ENCODE peak calls at places on chromosomes 1 and 21, in seven cellular contexts. X is pancreas, O is neuronal stem cell, H is tibial nerve, F is PC-9, Q is cardiac muscle cell, G is IMR-90. U is an unnamed sample. For H3K4me1, the result is how much of the 10 kb centered on the place peaks cover.

GRCh38 chr1:22190731-22191130 is 47.8 kb upstream of the WNT4 start:
- DNase-seq in O (no peak), H (no peak), X (no peak), G (no peak), Q (no peak), F (no peak), U (no peak)

GRCh38 chr1:207156095-207156494 is 52.1 kb downstream of the C4BPA start:
- DNase-seq in H (no peak), X (no peak), F (no peak), Q (no peak), O (no peak), G (no peak), U (no peak)

GRCh38 chr1:235075955-235076308 is 52.7 kb downstream of the TOMM20 start:
- DNase-seq in Q (no peak), H (no peak), O (no peak), X (no peak), F (no peak), G (no peak), U (no peak)

GRCh38 chr1:29789221-29789909 is 553.0 kb downstream of the PTPRU start:
- DNase-seq in O (no peak), X (no peak), F (peak), G (peak), Q (no peak), H (no peak), U (no peak)

GRCh38 chr21:34908424-34909055 is 140.6 kb downstream of the RUNX1 start:
- DNase-seq in H (no peak), G (no peak), Q (no peak), X (no peak), F (peak), O (no peak), U (no peak)

GRCh38 chr1:943545-944340 is 15.3 kb downstream of the NOC2L start:
- DNase-seq in G (no peak), O (no peak), H (no peak), X (no peak), Q (no peak), F (no peak), U (no peak)

GRCh38 chr1:1626207-1627141 is 5.5 kb upstream of the MMP23B start:
- DNase-seq in F (no peak), X (no peak), O (no peak), G (no peak), Q (no peak), H (no peak), U (no peak)

GRCh38 chr1:211648336-211648735 is 27.1 kb downstream of the NEK2 start:
- DNase-seq in Q (peak), O (no peak), H (no peak), X (no peak), F (peak), G (peak), U (no peak)

GRCh38 chr1:36555041-36555440 is 72.3 kb upstream of the CSF3R start:
- DNase-seq in H (no peak), G (no peak), F (no peak), X (no peak), O (no peak), Q (no peak), U (no peak)

GRCh38 chr1:15188678-15189077 is 35.1 kb downstream of the TMEM51 start:
- DNase-seq in O (no peak), Q (no peak), X (no peak), G (peak), F (no peak), H (no peak), U (no peak)

GRCh38 chr1:212167098-212167497 is 118.1 kb upstream of the PPP2R5A start:
- DNase-seq in F (no peak), X (no peak), G (peak), H (no peak), O (no peak), Q (no peak), U (peak)

GRCh38 chr1:4109626-4109940 is 209.5 kb upstream of the C1orf174 start:
- DNase-seq in H (no peak), X (peak), Q (no peak), F (no peak), G (no peak), O (no peak), U (no peak)

GRCh38 chr21:25215698-25216384 is 391.4 kb downstream of the MRPL39 start:
- DNase-seq in F (no peak), O (no peak), G (no peak), H (no peak), X (no peak), Q (no peak), U (no peak)

GRCh38 chr1:78673120-78673519 is 23.5 kb downstream of the IFI44 start:
- DNase-seq in H (no peak), F (no peak), Q (peak), X (no peak), G (no peak), O (no peak), U (no peak)

GRCh38 chr1:228964178-228964819 is 229.0 kb downstream of the RHOU start:
- DNase-seq in O (no peak), H (no peak), F (peak), Q (no peak), G (peak), X (no peak), U (no peak)

GRCh38 chr1:58941471-58942289 is 157.8 kb upstream of the JUN start:
- DNase-seq in F (no peak), H (no peak), G (no peak), O (no peak), X (no peak), Q (no peak), U (no peak)

GRCh38 chr1:26122988-26123973 is 11.7 kb downstream of the PDIK1L start:
- DNase-seq in O (no peak), Q (no peak), F (peak), G (peak), X (no peak), H (no peak), U (no peak)

GRCh38 chr21:22758478-22758877 is 1760.3 kb downstream of the NCAM2 start:
- DNase-seq in G (no peak), H (no peak), O (no peak), X (no peak), Q (no peak), F (no peak), U (no peak)

GRCh38 chr1:88695781-88696180 is 11.7 kb downstream of the PKN2 start:
- DNase-seq in X (no peak), O (no peak), H (no peak), G (peak), F (no peak), Q (no peak), U (no peak)

GRCh38 chr1:156644640-156645039 is 2.7 kb downstream of the BCAN start:
- DNase-seq in G (no peak), O (no peak), X (no peak), Q (no peak), H (no peak), F (no peak), U (no peak)

GRCh38 chr21:39588884-39589283 is 23.9 kb upstream of the B3GALT5 start:
- DNase-seq in X (no peak), F (no peak), Q (no peak), O (no peak), H (no peak), G (no peak), U (no peak)

GRCh38 chr21:37974081-37974480 is 57.8 kb upstream of the KCNJ6 start:
- DNase-seq in H (no peak), G (peak), X (no peak), F (no peak), Q (no peak), O (no peak), U (no peak)

GRCh38 chr21:42593007-42593814 is 60.2 kb upstream of the PDE9A start:
- DNase-seq in Q (peak), G (peak), O (peak), H (peak), F (no peak), X (peak), U (peak)

GRCh38 chr1:41608242-41608641 is 123.8 kb upstream of the EDN2 start:
- DNase-seq in G (peak), Q (no peak), F (no peak), X (no peak), H (no peak), O (no peak), U (peak)

GRCh38 chr1:216600730-216601426 is 122.4 kb downstream of the ESRRG start:
- DNase-seq in Q (peak), X (peak), H (peak), F (peak), G (peak), O (peak), U (peak)

GRCh38 chr1:3684031-3684430 is 31.7 kb downstream of the TP73 start:
- DNase-seq in H (no peak), X (no peak), Q (peak), G (no peak), F (no peak), O (peak), U (no peak)

GRCh38 chr1:205340674-205341073 is 16.0 kb downstream of the KLHDC8A start:
- DNase-seq in H (no peak), F (no peak), O (no peak), Q (no peak), G (no peak), X (no peak), U (no peak)

GRCh38 chr1:248421384-248421783 is 18.5 kb downstream of the OR2T1 start:
- DNase-seq in X (no peak), F (no peak), O (peak), Q (no peak), G (no peak), H (no peak), U (peak)

GRCh38 chr1:107689157-107689556 is 275.8 kb downstream of the VAV3 start:
- DNase-seq in Q (no peak), X (no peak), G (no peak), H (no peak), O (no peak), F (peak), U (no peak)

GRCh38 chr1:154006136-154006535 is 15.6 kb downstream of the RPS27 start:
- DNase-seq in O (no peak), G (peak), H (no peak), Q (no peak), F (no peak), X (no peak), U (no peak)

GRCh38 chr1:42646056-42646455 is 12.2 kb upstream of the PPIH start:
- DNase-seq in Q (no peak), G (peak), H (no peak), F (no peak), O (no peak), X (no peak), U (no peak)

GRCh38 chr1:209870151-209870831 is 42.5 kb downstream of the UTP25 start:
- DNase-seq in F (no peak), X (no peak), Q (no peak), O (no peak), G (peak), H (no peak), U (no peak)

GRCh38 chr1:184329962-184330868 is 56.6 kb upstream of the C1orf21 start:
- DNase-seq in X (no peak), H (no peak), G (no peak), F (no peak), Q (no peak), O (no peak), U (peak)

GRCh38 chr1:218728994-218729393 is 383.9 kb downstream of the TGFB2 start:
- DNase-seq in Q (peak), X (no peak), H (no peak), G (no peak), F (no peak), O (no peak), U (no peak)

GRCh38 chr1:18900303-18900841 is 2.0 kb downstream of the ALDH4A1 start:
- DNase-seq in Q (no peak), G (peak), H (no peak), F (no peak), O (no peak), X (no peak), U (peak)

GRCh38 chr1:32681501-32681900 is 21.1 kb downstream of the SYNC start:
- DNase-seq in Q (no peak), G (peak), F (no peak), O (no peak), X (no peak), H (no peak), U (no peak)

GRCh38 chr1:230773396-230774033 is 26.3 kb downstream of the CAPN9 start:
- DNase-seq in X (no peak), G (no peak), O (no peak), F (no peak), H (no peak), Q (no peak), U (no peak)

GRCh38 chr1:12179111-12179519 is 12.3 kb downstream of the TNFRSF1B start:
- DNase-seq in Q (no peak), G (peak), F (no peak), X (no peak), O (no peak), H (no peak), U (peak)
- H3K4me1 ChIP-seq in Q (under half), G (under half), F (under half), X (under half), O (under half), H (under half), U (under half)

GRCh38 chr21:44872266-44872567 is 1.3 kb downstream of the PTTG1IP start:
- DNase-seq in X (no peak), F (peak), O (no peak), Q (no peak), H (no peak), G (no peak), U (no peak)

GRCh38 chr21:44874240-44874496 is 678 bp upstream of the PTTG1IP start:
- DNase-seq in H (no peak), G (no peak), Q (no peak), X (no peak), O (no peak), F (no peak), U (no peak)

GRCh38 chr21:44873356-44874239 is at the start of gene PTTG1IP:
- DNase-seq in F (peak), H (peak), O (peak), Q (peak), X (peak), G (peak), U (peak)

GRCh38 chr21:44871576-44872265 is 1.8 kb downstream of the PTTG1IP start:
- DNase-seq in Q (peak), O (no peak), F (peak), H (no peak), X (peak), G (peak), U (no peak)

DNA sequence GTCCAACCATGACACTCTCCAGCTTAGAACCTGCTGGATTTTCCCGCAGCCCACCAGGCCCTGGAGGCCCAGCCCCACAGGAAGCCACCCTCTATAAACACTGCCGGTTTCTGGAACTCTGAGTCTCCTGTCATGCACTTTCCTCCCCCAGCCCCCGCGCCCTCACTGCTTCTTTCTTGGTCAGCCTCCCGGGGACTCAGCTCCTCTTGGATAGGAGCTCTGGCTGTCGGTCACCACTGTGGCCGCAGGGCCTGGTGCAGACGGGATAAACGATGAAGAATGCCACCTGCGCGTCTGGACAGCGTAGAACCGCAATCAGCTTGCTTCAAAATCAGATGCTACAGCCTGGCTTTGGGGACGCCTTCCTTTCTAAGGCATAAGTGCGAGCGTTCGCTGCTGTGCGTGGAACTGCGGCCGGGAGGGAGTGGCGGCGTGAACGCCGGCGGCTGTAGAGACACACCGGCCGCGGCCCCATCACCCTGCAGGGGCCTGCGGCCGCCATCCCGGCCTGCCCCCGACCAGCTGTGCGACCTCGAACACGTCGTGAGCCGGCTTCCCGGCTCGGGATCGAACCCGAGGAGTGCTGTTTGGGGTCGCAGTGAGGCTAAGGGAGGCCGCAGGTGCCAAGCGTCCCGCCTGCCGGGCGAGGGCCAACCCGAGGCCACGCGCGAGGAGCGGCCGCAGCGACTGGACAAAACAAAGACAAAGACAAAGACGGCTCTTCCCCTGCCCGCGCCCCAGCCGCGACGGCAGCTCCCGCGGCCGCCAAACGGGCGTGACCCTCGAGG is 728 bp downstream of the PTTG1IP start:
- DNase-seq in G (peak), X (peak), F (no peak), H (no peak), O (peak), Q (peak), U (peak)
- H3K4me1 ChIP-seq in G (under half), X (under half), F (half or more), H (under half), O (under half), Q (under half), U (under half)

GRCh38 chr1:54299037-54299436 is 99.1 kb downstream of the MRPL37 start:
- DNase-seq in H (peak), Q (no peak), G (no peak), F (no peak), X (no peak), O (peak), U (no peak)

GRCh38 chr1:54296666-54297065 is 96.7 kb downstream of the MRPL37 start:
- DNase-seq in F (no peak), X (no peak), O (no peak), Q (no peak), H (no peak), G (no peak), U (no peak)

GRCh38 chr1:54300395-54300794 is 100.4 kb downstream of the MRPL37 start:
- DNase-seq in G (no peak), H (no peak), X (no peak), O (no peak), F (no peak), Q (no peak), U (no peak)

GRCh38 chr1:54297596-54298283 is 97.8 kb downstream of the MRPL37 start:
- DNase-seq in Q (no peak), O (peak), H (no peak), X (no peak), F (no peak), G (no peak), U (no peak)

GRCh38 chr1:54298284-54299033 is 98.5 kb downstream of the MRPL37 start:
- DNase-seq in Q (no peak), F (no peak), H (no peak), X (no peak), O (no peak), G (peak), U (no peak)
- H3K4me1 ChIP-seq in Q (under half), F (under half), H (under half), X (under half), O (under half), G (under half), U (under half)

DNA sequence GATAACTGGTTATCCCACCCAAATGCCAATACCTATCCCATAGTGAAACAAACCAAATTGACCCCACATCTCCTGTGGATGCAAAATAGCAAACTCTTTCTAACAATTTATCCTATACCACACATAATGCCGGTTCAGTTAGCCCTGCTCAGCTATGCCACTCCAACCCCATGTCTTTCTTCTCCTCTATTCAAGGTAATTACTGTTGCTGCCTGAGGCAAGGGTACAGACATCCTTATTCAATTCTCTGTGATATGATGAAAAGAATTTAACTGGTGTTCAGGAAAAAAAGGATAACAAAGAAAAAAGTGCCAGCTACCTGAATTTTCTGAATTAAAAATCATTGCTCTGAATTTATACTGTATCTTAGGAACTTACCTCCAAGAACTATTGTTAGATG is 182.5 kb downstream of the EIF4G3 start:
- DNase-seq in G (no peak), Q (no peak), F (no peak), O (no peak), X (no peak), H (no peak), U (no peak)
- H3K4me1 ChIP-seq in G (under half), Q (under half), F (under half), O (under half), X (under half), H (under half), U (under half)

GRCh38 chr1:66370462-66370907 is 163.5 kb upstream of the SGIP1 start:
- DNase-seq in H (no peak), G (no peak), F (no peak), Q (no peak), O (no peak), X (no peak), U (no peak)
- H3K4me1 ChIP-seq in H (under half), G (under half), F (under half), Q (under half), O (under half), X (under half), U (under half)